ENCODE peak calls at places on chromosomes 2 and 18, in five cellular contexts. Y is thoracic aorta; K is left lung; E is IMR-90; Z is CD8-positive, alpha-beta T cell. B is an unnamed sample. For H3K27me3, the result is how much of the 10 kb centered on the place peaks cover.

GRCh38 chr18:79169958-79170555 is 100.9 kb downstream of the ATP9B start:
- ATAC-seq in Y (no peak), K (no peak), E (peak), Z (no peak), B (no peak)

GRCh38 chr18:50457639-50458038 is 82.8 kb downstream of the SKA1 start:
- ATAC-seq in Y (no peak), K (no peak), E (no peak), Z (no peak), B (no peak)

GRCh38 chr2:106953779-106954178 is 67.8 kb upstream of the ST6GAL2 start:
- ATAC-seq in Y (no peak), K (no peak), E (no peak), Z (no peak), B (no peak)

GRCh38 chr2:100119235-100119634 is 23.2 kb downstream of the AFF3 start:
- ATAC-seq in Y (no peak), K (no peak), E (no peak), Z (no peak), B (no peak)

GRCh38 chr2:188813846-188814245 is 160.3 kb upstream of the COL3A1 start:
- ATAC-seq in Y (no peak), K (no peak), E (peak), Z (no peak), B (peak)

GRCh38 chr2:10042301-10043161 is 819 bp upstream of the KLF11 start:
- ATAC-seq in Y (peak), K (peak), E (peak), Z (no peak), B (peak)

GRCh38 chr2:8569332-8569930 is 112.4 kb upstream of the ID2 start:
- ATAC-seq in Y (no peak), K (no peak), E (no peak), Z (no peak), B (no peak)

GRCh38 chr2:69685321-69686048 is 41.9 kb upstream of the AAK1 start:
- ATAC-seq in Y (no peak), K (peak), E (peak), Z (peak), B (no peak)

GRCh38 chr2:112093216-112093615 is 38.1 kb downstream of the TMEM87B start:
- ATAC-seq in Y (no peak), K (no peak), E (peak), Z (no peak), B (no peak)

GRCh38 chr2:85063981-85064599 is 69.1 kb upstream of the TCF7L1 start:
- ATAC-seq in Y (no peak), K (no peak), E (no peak), Z (no peak), B (no peak)

GRCh38 chr18:47912794-47913594 is 17.5 kb downstream of the SMAD2 start:
- ATAC-seq in Y (no peak), K (no peak), E (no peak), Z (no peak), B (peak)

GRCh38 chr2:139949242-139949972 is 1169.2 kb upstream of the NXPH2 start:
- ATAC-seq in Y (no peak), K (no peak), E (no peak), Z (no peak), B (no peak)

GRCh38 chr2:24579053-24579803 is 88.2 kb downstream of the NCOA1 start:
- ATAC-seq in Y (no peak), K (no peak), E (no peak), Z (no peak), B (no peak)

GRCh38 chr2:74893332-74893731 is 59.4 kb downstream of the HK2 start:
- ATAC-seq in Y (peak), K (no peak), E (peak), Z (no peak), B (no peak)

GRCh38 chr2:69947078-69947801 is 14.2 kb downstream of the ASPRV1 start:
- ATAC-seq in Y (no peak), K (no peak), E (no peak), Z (no peak), B (no peak)

GRCh38 chr2:24822049-24822706 is 29.0 kb downstream of the CENPO start:
- ATAC-seq in Y (no peak), K (no peak), E (no peak), Z (no peak), B (no peak)

GRCh38 chr18:6406075-6406909 is 8.4 kb downstream of the L3MBTL4 start:
- ATAC-seq in Y (no peak), K (peak), E (no peak), Z (no peak), B (peak)

GRCh38 chr2:30948857-30949256 is 141.6 kb upstream of the CAPN13 start:
- ATAC-seq in Y (no peak), K (no peak), E (no peak), Z (no peak), B (no peak)

GRCh38 chr2:39920318-39920775 is 141.3 kb upstream of the THUMPD2 start:
- ATAC-seq in Y (no peak), K (no peak), E (no peak), Z (no peak), B (no peak)

GRCh38 chr2:175373001-175373727 is 191.7 kb upstream of the ATP5MC3 start:
- ATAC-seq in Y (no peak), K (peak), E (no peak), Z (no peak), B (no peak)

GRCh38 chr2:159098815-159099455 is 130.5 kb downstream of the TANC1 start:
- ATAC-seq in Y (no peak), K (peak), E (peak), Z (no peak), B (no peak)

GRCh38 chr2:210727549-210727948 is 171.2 kb downstream of the CPS1 start:
- ATAC-seq in Y (no peak), K (no peak), E (no peak), Z (no peak), B (no peak)

GRCh38 chr2:178457390-178457886 is 6.3 kb downstream of the PJVK start:
- ATAC-seq in Y (no peak), K (no peak), E (no peak), Z (no peak), B (no peak)

GRCh38 chr18:46755315-46756171 is 1.3 kb downstream of the ST8SIA5 start:
- ATAC-seq in Y (no peak), K (no peak), E (no peak), Z (no peak), B (no peak)

GRCh38 chr18:46756172-46756558 is 688 bp downstream of the ST8SIA5 start:
- ATAC-seq in Y (no peak), K (no peak), E (no peak), Z (no peak), B (no peak)

GRCh38 chr18:46754188-46754587 is 2.7 kb downstream of the ST8SIA5 start:
- ATAC-seq in Y (no peak), K (no peak), E (no peak), Z (no peak), B (no peak)

GRCh38 chr18:46756559-46757201 is at the start of gene ST8SIA5:
- ATAC-seq in Y (no peak), K (no peak), E (no peak), Z (no peak), B (no peak)

GRCh38 chr18:46754661-46755292 is 2.1 kb downstream of the ST8SIA5 start:
- ATAC-seq in Y (no peak), K (no peak), E (no peak), Z (no peak), B (no peak)
- H3K27me3 ChIP-seq in Y (under half), K (half or more), E (half or more), Z (under half), B (half or more)

GRCh38 chr2:218869064-218869463 is 9.5 kb downstream of the WNT6 start:
- ATAC-seq in Y (no peak), K (no peak), E (no peak), Z (no peak), B (no peak)

GRCh38 chr2:218865396-218865795 is 5.8 kb downstream of the WNT6 start:
- ATAC-seq in Y (no peak), K (no peak), E (no peak), Z (no peak), B (no peak)

GRCh38 chr2:218867900-218868299 is 8.3 kb downstream of the WNT6 start:
- ATAC-seq in Y (no peak), K (no peak), E (no peak), Z (no peak), B (no peak)

GRCh38 chr2:218863021-218863520 is 3.5 kb downstream of the WNT6 start:
- ATAC-seq in Y (no peak), K (no peak), E (no peak), Z (no peak), B (no peak)

GRCh38 chr2:218865999-218866398 is 6.4 kb downstream of the WNT6 start:
- ATAC-seq in Y (no peak), K (no peak), E (no peak), Z (no peak), B (no peak)
- H3K27me3 ChIP-seq in Y (under half), K (half or more), E (half or more), Z (under half), B (half or more)

DNA sequence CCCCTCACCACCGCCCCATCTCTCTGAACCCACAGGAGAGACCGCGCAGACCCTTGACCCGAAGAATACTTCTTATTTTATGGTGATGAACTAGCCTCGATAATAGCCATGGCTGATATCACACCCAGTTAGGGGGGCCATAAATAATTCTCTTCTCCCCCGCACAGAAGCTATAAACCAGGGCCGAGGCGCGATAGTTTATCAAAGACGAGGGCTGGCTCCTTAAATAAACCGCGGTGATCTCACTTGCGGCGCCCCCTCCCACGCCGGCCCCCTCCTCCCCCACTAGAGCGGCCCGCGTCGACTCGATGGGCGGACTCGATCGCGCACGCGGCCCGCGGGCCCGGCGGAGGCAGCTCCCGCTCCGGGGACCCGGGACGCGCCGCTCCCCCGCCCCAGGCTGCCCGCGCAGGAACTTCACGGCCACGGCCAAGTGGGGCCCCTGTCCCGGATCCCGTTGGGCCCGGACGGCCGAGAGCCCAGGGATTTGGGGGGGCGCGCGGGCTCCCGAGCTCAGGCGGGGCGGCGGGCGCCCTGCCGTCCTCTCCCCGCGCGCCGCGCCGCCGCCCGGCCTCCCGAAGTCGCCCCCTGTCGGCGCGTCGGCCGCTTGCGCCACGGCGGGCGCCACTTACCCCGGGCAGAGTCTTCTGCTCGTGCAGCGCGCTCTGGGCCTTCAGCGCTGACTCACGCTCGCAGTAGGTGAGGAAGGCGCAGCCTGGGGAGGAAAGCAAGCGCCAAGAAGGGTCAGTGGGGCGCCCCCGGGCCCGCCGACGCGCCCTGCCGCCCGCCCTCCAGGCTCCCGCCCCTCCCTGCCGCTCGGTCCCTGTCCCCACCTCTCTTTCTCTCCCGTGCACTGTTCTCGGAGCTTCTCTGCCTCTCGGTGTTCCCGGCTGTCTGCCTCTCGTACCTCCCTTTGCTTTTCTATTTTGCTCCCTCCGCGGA is 80.4 kb downstream of the CELF4 start:
- ATAC-seq in Y (no peak), K (peak), E (peak), Z (no peak), B (no peak)
- H3K27me3 ChIP-seq in Y (under half), K (half or more), E (under half), Z (under half), B (half or more)

GRCh38 chr18:3605562-3606443 is 155.8 kb downstream of the TGIF1 start:
- ATAC-seq in Y (no peak), K (peak), E (peak), Z (peak), B (no peak)

GRCh38 chr18:3607309-3608098 is 157.5 kb downstream of the TGIF1 start:
- ATAC-seq in Y (no peak), K (no peak), E (no peak), Z (no peak), B (no peak)

GRCh38 chr18:3603460-3604259 is 153.7 kb downstream of the TGIF1 start:
- ATAC-seq in Y (peak), K (peak), E (peak), Z (peak), B (peak)

GRCh38 chr18:3604260-3604625 is 154.3 kb downstream of the TGIF1 start:
- ATAC-seq in Y (no peak), K (no peak), E (no peak), Z (peak), B (no peak)

DNA sequence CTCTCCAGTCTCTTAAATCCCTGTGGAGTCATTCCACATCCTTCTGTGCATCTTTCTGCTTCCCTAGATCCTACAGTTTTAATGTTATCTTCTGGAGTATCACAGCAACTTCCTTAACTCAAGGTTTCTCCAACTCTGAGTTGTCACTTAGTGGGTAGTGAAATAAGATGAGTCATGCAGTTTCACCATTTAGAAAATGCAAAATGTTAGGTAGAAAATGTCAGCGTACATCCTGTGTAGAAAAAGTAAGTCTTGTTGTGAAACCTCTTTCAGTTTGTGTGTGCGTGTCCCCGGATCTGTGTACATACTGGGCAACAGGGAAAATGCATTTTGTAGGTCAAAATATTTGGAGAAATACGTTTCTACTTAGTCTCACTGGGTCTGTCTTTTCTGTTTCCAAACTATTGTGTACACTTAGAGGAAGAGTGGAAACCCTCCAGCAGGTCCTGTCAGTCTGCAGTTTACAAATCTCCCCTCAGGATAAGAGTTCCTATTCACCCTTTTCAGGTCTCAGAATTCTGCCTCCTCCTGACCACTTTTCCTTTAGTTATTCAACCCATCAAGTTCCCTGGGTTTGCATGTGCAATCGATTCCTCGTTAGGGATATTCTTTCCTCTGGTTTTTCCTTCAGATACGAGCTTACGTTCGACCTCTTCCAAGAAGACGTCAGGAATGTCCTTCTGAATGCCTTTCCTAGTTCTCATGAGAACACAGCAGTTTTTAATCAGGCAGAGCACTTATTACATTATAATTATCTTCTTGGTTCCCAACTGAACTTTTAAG is 154.8 kb downstream of the TGIF1 start:
- ATAC-seq in Y (peak), K (peak), E (peak), Z (peak), B (peak)
- H3K27me3 ChIP-seq in Y (under half), K (under half), E (under half), Z (under half), B (under half)

GRCh38 chr2:14634223-14634884 is 1.8 kb downstream of the LRATD1 start:
- ATAC-seq in Y (peak), K (peak), E (peak), Z (no peak), B (peak)
- H3K27me3 ChIP-seq in Y (under half), K (half or more), E (under half), Z (under half), B (under half)

B was measured in gastroesophageal sphincter.